ENCODE peak calls at places on chromosomes 4 and X, in nine cellular contexts. U is fibroblast of lung, W is neural progenitor cell, E is endothelial cell of umbilical vein, T is heart left ventricle, J is uterus, I is A549, M is colonic mucosa, G is tibial nerve. X is an unnamed sample.

GRCh38 chr4:20839957-20840356 is 139.7 kb downstream of the PACRGL start:
- DNase-seq in G (no peak), U (peak; percentile 82), J (no peak), W (no peak), T (no peak), I (no peak), E (peak; percentile 88), M (no peak), X (no peak)

GRCh38 chr4:39698424-39699009 is 581 bp downstream of the UBE2K start:
- DNase-seq in E (peak; percentile 64), J (peak; percentile 48), T (peak; percentile 61), I (peak; percentile 31), W (peak; percentile 77), U (peak; percentile 42), G (peak; percentile 36), M (peak; percentile 68), X (peak; percentile 63)

GRCh38 chrX:74015379-74016019 is 288.5 kb upstream of the ZCCHC13 start:
- DNase-seq in G (peak; percentile 36), E (peak; percentile 70), I (peak; percentile 31), T (peak; percentile 41), M (peak; percentile 74), W (peak; percentile 83), J (peak; percentile 32), U (peak; percentile 60), X (peak; percentile 48)

GRCh38 chr4:184860018-184860530 is 34.3 kb upstream of the ACSL1 start:
- DNase-seq in G (no peak), U (no peak), T (no peak), M (no peak), J (no peak), E (no peak), W (no peak), I (no peak), X (no peak)

GRCh38 chr4:143184217-143184502 is 557 bp upstream of the USP38 start:
- DNase-seq in G (no peak), I (no peak), T (no peak), M (no peak), E (no peak), U (no peak), W (no peak), J (no peak), X (no peak)

GRCh38 chrX:134933248-134933647 is 57.5 kb upstream of the SMIM10 start:
- DNase-seq in W (no peak), T (no peak), M (no peak), U (peak; percentile 25), I (no peak), G (no peak), J (no peak), E (no peak), X (no peak)

GRCh38 chr4:47716017-47716416 is 121.8 kb downstream of the CORIN start:
- DNase-seq in G (no peak), U (no peak), T (no peak), E (no peak), W (no peak), I (no peak), J (no peak), M (no peak), X (no peak)

GRCh38 chr4:139973015-139973414 is 181.0 kb downstream of the MAML3 start:
- DNase-seq in J (no peak), T (no peak), U (peak; percentile 89), M (no peak), G (no peak), I (no peak), W (peak; percentile 24), E (no peak), X (no peak)

GRCh38 chr4:144310535-144310934 is 170.0 kb upstream of the GYPA start:
- DNase-seq in U (no peak), I (no peak), J (no peak), M (no peak), E (no peak), W (no peak), T (no peak), G (no peak), X (no peak)

GRCh38 chr4:140152015-140152703 is 1.8 kb downstream of the MAML3 start:
- DNase-seq in W (peak; percentile 76), I (peak; percentile 61), T (peak; percentile 75), M (peak; percentile 86), E (no peak), U (no peak), J (peak; percentile 78), G (peak; percentile 31), X (no peak)

GRCh38 chr4:118968006-118968405 is 79.4 kb downstream of the SYNPO2 start:
- DNase-seq in W (peak; percentile 18), T (peak; percentile 56), I (no peak), U (peak; percentile 93), E (peak; percentile 38), J (peak; percentile 50), G (peak; percentile 78), M (peak; percentile 56), X (no peak)

GRCh38 chr4:109708990-109709389 is 5.7 kb upstream of the CASP6 start:
- DNase-seq in J (no peak), U (no peak), T (no peak), I (no peak), M (no peak), W (no peak), G (no peak), E (no peak), X (no peak)

GRCh38 chrX:69991685-69992084 is 58.1 kb downstream of the AWAT2 start:
- DNase-seq in M (no peak), J (no peak), T (no peak), I (no peak), W (no peak), U (no peak), E (no peak), G (no peak), X (no peak)

GRCh38 chr4:91840359-91840758 is 463.4 kb upstream of the GRID2 start:
- DNase-seq in G (no peak), E (no peak), J (no peak), I (no peak), T (no peak), W (no peak), U (no peak), M (no peak), X (no peak)

GRCh38 chr4:113761682-113762060 is at the start of gene CAMK2D:
- DNase-seq in W (peak; percentile 88), G (peak; percentile 74), J (peak; percentile 87), U (peak; percentile 90), E (peak; percentile 91), T (peak; percentile 92), I (peak; percentile 62), M (peak; percentile 91), X (peak; percentile 91)

GRCh38 chr4:41594439-41594838 is 56.5 kb downstream of the LIMCH1 start:
- DNase-seq in J (peak; percentile 16), T (peak; percentile 56), U (peak; percentile 30), E (no peak), W (no peak), M (no peak), I (no peak), G (peak; percentile 30), X (no peak)

GRCh38 chrX:150692837-150693781 is at the start of gene MTMR1:
- DNase-seq in M (peak; percentile 34), E (peak; percentile 6), W (peak; percentile 68), J (peak; percentile 39), T (peak; percentile 42), U (no peak), I (peak; percentile 33), G (no peak), X (peak; percentile 49)

GRCh38 chrX:44958480-44958879 is 85.5 kb downstream of the KDM6A start:
- DNase-seq in U (no peak), W (no peak), E (no peak), J (no peak), I (no peak), T (no peak), M (no peak), G (no peak), X (no peak)

GRCh38 chr4:76458297-76458696 is 23.3 kb downstream of the SHROOM3 start:
- DNase-seq in G (no peak), J (no peak), I (no peak), W (no peak), E (no peak), T (no peak), M (no peak), U (peak; percentile 22), X (no peak)

GRCh38 chr4:174561556-174561955 is 39.3 kb upstream of the HPGD start:
- DNase-seq in M (no peak), T (no peak), W (no peak), J (no peak), E (no peak), I (no peak), U (no peak), G (no peak), X (no peak)

GRCh38 chr4:8664976-8665375 is 72.4 kb downstream of the CPZ start:
- DNase-seq in G (no peak), W (no peak), T (no peak), M (no peak), U (no peak), E (no peak), I (no peak), J (no peak), X (no peak)

GRCh38 chr4:124061413-124061812 is 651.1 kb downstream of the ANKRD50 start:
- DNase-seq in U (peak; percentile 86), I (no peak), J (no peak), T (no peak), M (no peak), E (peak; percentile 29), G (no peak), W (no peak), X (no peak)
- H3K4me3 ChIP-seq in U (no peak overlapping the region), I (no peak overlapping the region), J (no peak overlapping the region), T (no peak overlapping the region), M (no peak overlapping the region), E (no peak overlapping the region), G (no peak overlapping the region), W (no peak overlapping the region), X (no peak overlapping the region)

GRCh38 chr4:2105559-2105958 is 46.4 kb downstream of the NAT8L start:
- DNase-seq in U (peak; percentile 65), I (no peak), M (no peak), J (no peak), T (no peak), W (no peak), G (no peak), E (no peak), X (no peak)
- H3K9me3 ChIP-seq in U (no peaks in the 10 kb centered on the region), I (peaks cover 15% of the 10 kb centered on the region), M (no peaks in the 10 kb centered on the region), J (no peaks in the 10 kb centered on the region), T (no peaks in the 10 kb centered on the region), W (no peaks in the 10 kb centered on the region), G (peaks cover 39% of the 10 kb centered on the region), E (no peaks in the 10 kb centered on the region), X (peaks cover 16% of the 10 kb centered on the region)

DNA sequence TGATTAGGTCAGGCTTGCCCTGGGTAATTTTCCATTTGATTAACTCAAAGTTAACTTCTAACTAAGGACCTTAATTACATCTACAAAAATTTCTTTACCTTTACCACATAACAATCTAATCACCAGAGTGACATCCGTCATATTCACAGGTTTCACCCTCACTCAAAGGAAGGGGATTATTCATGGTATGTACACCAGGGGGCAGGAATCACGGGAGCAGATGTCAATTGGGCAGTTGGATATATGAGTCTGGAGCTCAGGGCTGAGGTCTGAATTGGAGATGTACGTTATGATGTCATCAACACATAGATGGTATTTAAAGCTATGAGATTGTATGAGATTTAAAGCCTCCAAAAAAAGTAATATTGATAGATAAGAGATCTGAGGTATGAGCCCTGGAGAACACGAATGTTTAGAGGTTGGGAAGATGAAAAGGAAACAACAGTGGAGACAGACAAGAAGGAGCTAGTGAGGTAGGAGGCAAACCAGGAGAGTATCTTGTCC is 52.9 kb downstream of the PGRMC1 start:
- DNase-seq in G (no peak), J (no peak), T (no peak), I (no peak), M (no peak), U (no peak), E (no peak), W (no peak), X (no peak)
- TF ChIP-seq CTCF in G (no peak), J (no peak), T (no peak), I (peak; percentile 4), M (peak; percentile 15), U (no peak), E (no peak), W (peak; percentile 28), X (peak; percentile 8)

GRCh38 chrX:11757397-11757728 is 674 bp upstream of the MSL3 start:
- DNase-seq in J (no peak), G (no peak), M (no peak), T (no peak), E (no peak), U (no peak), I (no peak), W (no peak), X (no peak)
- H3K4me3 ChIP-seq in J (peak overlapping the region; percentile 26), G (peak overlapping the region; percentile 63), M (peak overlapping the region; percentile 62), T (peak overlapping the region; percentile 28), E (no peak overlapping the region), U (peak overlapping the region; percentile 56), I (peak overlapping the region; percentile 84), W (peak overlapping the region; percentile 56), X (peak overlapping the region; percentile 92)